ENCODE peak calls at places on chromosomes 7 and 10, in seven cellular contexts. I is mesenchymal stem cell, E is IMR-90, Z is neuronal stem cell, F is trophoblast cell, Q is mesendoderm, S is H1. T is an unnamed sample.

GRCh38 chr7:54678763-54679396 is 80.1 kb downstream of the SEC61G start:
- DNase-seq in S (no peak), I (no peak), F (no peak), Z (no peak), E (no peak), Q (peak; percentile 13), T (no peak)

GRCh38 chr7:106901870-106902441 is 36.9 kb downstream of the PIK3CG start:
- DNase-seq in F (no peak), I (no peak), S (no peak), Z (no peak), Q (no peak), E (no peak), T (no peak)

GRCh38 chr10:103859161-103860141 is 4.1 kb upstream of the SH3PXD2A start:
- DNase-seq in S (peak; percentile 84), Q (peak; percentile 81), F (peak; percentile 64), I (peak; percentile 88), E (peak; percentile 74), Z (peak; percentile 65), T (peak; percentile 72)

GRCh38 chr10:48506147-48506917 is 98.5 kb downstream of the ARHGAP22 start:
- DNase-seq in Q (peak; percentile 68), Z (no peak), F (peak; percentile 34), S (peak; percentile 31), I (peak; percentile 53), E (peak; percentile 56), T (peak; percentile 31)

GRCh38 chr7:71155236-71155635 is 23.3 kb downstream of the GALNT17 start:
- DNase-seq in S (no peak), E (no peak), I (no peak), Z (no peak), Q (no peak), F (no peak), T (no peak)

GRCh38 chr7:135217645-135218509 is 6.6 kb upstream of the WDR91 start:
- DNase-seq in E (no peak), I (no peak), Z (no peak), Q (no peak), S (no peak), F (no peak), T (no peak)

GRCh38 chr7:66687186-66687585 is 53.3 kb upstream of the RABGEF1 start:
- DNase-seq in S (no peak), E (no peak), I (no peak), Z (no peak), Q (no peak), F (no peak), T (no peak)

GRCh38 chr7:98284335-98285036 is 3.0 kb downstream of the BRI3 start:
- DNase-seq in E (peak; percentile 42), I (peak; percentile 70), Q (peak; percentile 73), S (no peak), F (peak; percentile 92), Z (no peak), T (peak; percentile 43)

GRCh38 chr7:143884978-143885559 is 16.9 kb downstream of the TCAF1 start:
- DNase-seq in Z (peak; percentile 63), I (peak; percentile 79), F (no peak), S (peak; percentile 88), Q (peak; percentile 87), E (peak; percentile 72), T (peak; percentile 90)

GRCh38 chr7:111103678-111104274 is 12.8 kb downstream of the LRRN3 start:
- DNase-seq in E (no peak), Q (no peak), S (no peak), F (no peak), I (no peak), Z (no peak), T (no peak)

GRCh38 chr10:119973261-119973660 is 80.7 kb downstream of the SEC23IP start:
- DNase-seq in Z (no peak), F (no peak), Q (peak; percentile 36), E (peak; percentile 10), S (no peak), I (no peak), T (no peak)

GRCh38 chr7:135188298-135188984 is 17.9 kb upstream of the CYREN start:
- DNase-seq in S (no peak), F (no peak), I (no peak), Q (no peak), E (no peak), Z (no peak), T (no peak)

GRCh38 chr7:115574676-115575291 is 455.8 kb downstream of the TFEC start:
- DNase-seq in Q (peak; percentile 14), I (no peak), F (no peak), S (no peak), E (no peak), Z (peak; percentile 74), T (no peak)

GRCh38 chr7:28481131-28481926 is 69.0 kb downstream of the CREB5 start:
- DNase-seq in F (no peak), I (peak; percentile 49), S (no peak), Z (peak; percentile 11), E (peak; percentile 65), Q (peak; percentile 42), T (no peak)

GRCh38 chr7:33926535-33926934 is 21.2 kb downstream of the BMPER start:
- DNase-seq in Q (no peak), F (no peak), Z (no peak), I (peak; percentile 57), S (no peak), E (peak; percentile 58), T (no peak)

GRCh38 chr10:49322371-49323170 is 23.6 kb downstream of the C10orf71 start:
- DNase-seq in I (no peak), S (peak; percentile 39), E (no peak), Z (no peak), F (no peak), Q (no peak), T (no peak)

GRCh38 chr10:25748509-25748908 is 185.5 kb upstream of the MYO3A start:
- DNase-seq in Q (no peak), F (no peak), E (no peak), I (no peak), Z (no peak), S (no peak), T (no peak)

GRCh38 chr10:31650010-31650409 is 278.6 kb downstream of the ARHGAP12 start:
- DNase-seq in S (no peak), I (peak; percentile 90), F (no peak), Z (no peak), E (peak; percentile 92), Q (no peak), T (no peak)

GRCh38 chr10:33127622-33128021 is 169.6 kb upstream of the ITGB1 start:
- DNase-seq in F (no peak), Z (no peak), S (no peak), E (no peak), I (no peak), Q (no peak), T (no peak)

GRCh38 chr7:135664046-135664589 is 1.8 kb downstream of the STMP1 start:
- DNase-seq in F (peak; percentile 3), Z (no peak), Q (no peak), E (peak; percentile 72), I (peak; percentile 75), S (no peak), T (no peak)

GRCh38 chr7:70659263-70659662 is 472.7 kb upstream of the GALNT17 start:
- DNase-seq in E (no peak), Z (no peak), F (no peak), Q (no peak), S (no peak), I (no peak), T (no peak)

GRCh38 chr7:1649751-1650326 is 20.2 kb upstream of the ELFN1 start:
- DNase-seq in Z (no peak), Q (no peak), E (no peak), S (no peak), F (no peak), I (no peak), T (no peak)

GRCh38 chr7:1651031-1651446 is 19.0 kb upstream of the ELFN1 start:
- DNase-seq in E (no peak), Q (no peak), S (peak; percentile 46), Z (no peak), F (no peak), I (no peak), T (no peak)

GRCh38 chr7:1653500-1653899 is 16.6 kb upstream of the ELFN1 start:
- DNase-seq in F (no peak), I (no peak), S (no peak), E (no peak), Z (no peak), Q (no peak), T (no peak)

GRCh38 chr7:1650363-1651030 is 19.6 kb upstream of the ELFN1 start:
- DNase-seq in Z (no peak), Q (no peak), S (peak; percentile 46), E (no peak), F (no peak), I (no peak), T (no peak)

DNA sequence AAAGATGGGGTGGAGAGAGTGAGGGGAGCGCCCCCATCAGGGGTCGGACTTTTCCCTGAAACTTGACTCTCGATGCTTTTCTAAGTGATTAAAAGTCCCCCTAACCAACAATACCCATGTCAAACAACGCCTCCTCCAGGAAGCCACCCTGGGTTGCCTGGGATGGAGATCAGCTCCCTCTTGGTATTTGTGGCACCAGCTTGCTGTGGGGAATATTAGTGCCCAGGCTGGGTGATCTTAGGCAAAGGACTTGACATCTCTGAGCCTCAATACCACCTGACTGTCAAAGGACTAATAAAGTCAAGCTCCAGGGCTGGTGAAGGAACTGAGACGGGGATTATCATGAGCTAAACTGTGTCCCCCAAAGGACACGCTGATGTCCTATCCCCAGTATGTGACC is 18.2 kb upstream of the ELFN1 start:
- DNase-seq in E (no peak), Z (no peak), S (no peak), Q (no peak), I (no peak), F (no peak), T (peak; percentile 18)
- H3K18ac ChIP-seq in E (no peak overlapping the region), Z (no peak overlapping the region), S (no peak overlapping the region), Q (no peak overlapping the region), I (no peak overlapping the region), F (no peak overlapping the region), T (no peak overlapping the region)

GRCh38 chr7:105885386-105886111 is 9.2 kb upstream of the ATXN7L1 start:
- DNase-seq in E (no peak), Q (no peak), S (no peak), F (no peak), I (peak; percentile 27), Z (no peak), T (no peak)
- H2BK5ac ChIP-seq in E (no peak overlapping the region), Q (no peak overlapping the region), S (no peak overlapping the region), F (no peak overlapping the region), I (no peak overlapping the region), Z (no peak overlapping the region), T (no peak overlapping the region)

GRCh38 chr10:69362471-69362954 is 54.2 kb downstream of the TACR2 start:
- DNase-seq in Q (no peak), I (peak; percentile 81), S (no peak), E (peak; percentile 90), Z (no peak), F (no peak), T (no peak)

GRCh38 chr10:69358148-69358795 is 58.4 kb downstream of the TACR2 start:
- DNase-seq in Z (no peak), S (no peak), I (no peak), Q (no peak), E (no peak), F (peak; percentile 76), T (no peak)

GRCh38 chr10:69361303-69361614 is 55.5 kb downstream of the TACR2 start:
- DNase-seq in S (no peak), Z (no peak), F (no peak), Q (no peak), I (no peak), E (no peak), T (no peak)

GRCh38 chr10:69360485-69361302 is 56.0 kb downstream of the TACR2 start:
- DNase-seq in F (no peak), Z (no peak), S (no peak), Q (no peak), I (peak; percentile 85), E (peak; percentile 93), T (no peak)

GRCh38 chr10:69359089-69360025 is 57.4 kb downstream of the TACR2 start:
- DNase-seq in E (no peak), Q (no peak), I (peak; percentile 57), Z (no peak), F (no peak), S (no peak), T (no peak)
- H3K27ac ChIP-seq in E (no peak overlapping the region), Q (no peak overlapping the region), I (no peak overlapping the region), Z (no peak overlapping the region), F (no peak overlapping the region), S (no peak overlapping the region), T (no peak overlapping the region)

GRCh38 chr7:43208189-43208588 is 95.7 kb downstream of the HECW1 start:
- DNase-seq in S (no peak), Z (no peak), Q (no peak), E (no peak), I (no peak), F (no peak), T (no peak)
- H3K18ac ChIP-seq in S (peak overlapping the region; percentile 55), Z (no peak overlapping the region), Q (peak overlapping the region; percentile 56), E (no peak overlapping the region), I (no peak overlapping the region), F (no peak overlapping the region), T (no peak overlapping the region)